ENCODE peak calls at places on chromosome 9, in seven cellular contexts. One of them, this sample, is unnamed.

GRCh38 chr9:86733929-86734328 is 213.4 kb downstream of the GAS1 start:
- DNase-seq in adrenal gland: no peak
- DNase-seq in CD8-positive, alpha-beta T cell: no peak
- DNase-seq in PC-3: no peak
- DNase-seq in lower lobe of right lung: no peak
- DNase-seq in CD4-positive, alpha-beta T cell: no peak
- DNase-seq in kidney: no peak
- DNase-seq in this sample: no peak

GRCh38 chr9:110089681-110090370 is 118.1 kb downstream of the C9orf152 start:
- DNase-seq in lower lobe of right lung: peak
- DNase-seq in CD8-positive, alpha-beta T cell: no peak
- DNase-seq in adrenal gland: no peak
- DNase-seq in PC-3: peak
- DNase-seq in kidney: no peak
- DNase-seq in CD4-positive, alpha-beta T cell: no peak
- DNase-seq in this sample: no peak

GRCh38 chr9:31032206-31032605 is 1352.2 kb upstream of the ACO1 start:
- DNase-seq in adrenal gland: no peak
- DNase-seq in kidney: no peak
- DNase-seq in CD8-positive, alpha-beta T cell: no peak
- DNase-seq in PC-3: no peak
- DNase-seq in lower lobe of right lung: no peak
- DNase-seq in CD4-positive, alpha-beta T cell: no peak
- DNase-seq in this sample: no peak

GRCh38 chr9:91657501-91657900 is 233.9 kb upstream of the NFIL3 start:
- DNase-seq in kidney: no peak
- DNase-seq in CD4-positive, alpha-beta T cell: no peak
- DNase-seq in PC-3: no peak
- DNase-seq in lower lobe of right lung: no peak
- DNase-seq in adrenal gland: no peak
- DNase-seq in CD8-positive, alpha-beta T cell: no peak
- DNase-seq in this sample: no peak

GRCh38 chr9:79028101-79028500 is 543.7 kb upstream of the TLE4 start:
- DNase-seq in lower lobe of right lung: no peak
- DNase-seq in adrenal gland: no peak
- DNase-seq in kidney: no peak
- DNase-seq in CD8-positive, alpha-beta T cell: no peak
- DNase-seq in PC-3: peak
- DNase-seq in CD4-positive, alpha-beta T cell: no peak
- DNase-seq in this sample: peak

GRCh38 chr9:129755151-129755550 is 2.3 kb upstream of the PTGES start:
- DNase-seq in lower lobe of right lung: no peak
- DNase-seq in CD4-positive, alpha-beta T cell: no peak
- DNase-seq in CD8-positive, alpha-beta T cell: no peak
- DNase-seq in adrenal gland: no peak
- DNase-seq in kidney: no peak
- DNase-seq in PC-3: no peak
- DNase-seq in this sample: no peak

GRCh38 chr9:128160603-128160987 is 530 bp downstream of the BBLN start:
- DNase-seq in adrenal gland: peak
- DNase-seq in lower lobe of right lung: no peak
- DNase-seq in PC-3: no peak
- DNase-seq in CD8-positive, alpha-beta T cell: peak
- DNase-seq in kidney: no peak
- DNase-seq in CD4-positive, alpha-beta T cell: peak
- DNase-seq in this sample: peak

GRCh38 chr9:130445268-130445983 is 665 bp downstream of the ASS1 start:
- DNase-seq in kidney: peak
- DNase-seq in adrenal gland: peak
- DNase-seq in PC-3: peak
- DNase-seq in CD8-positive, alpha-beta T cell: no peak
- DNase-seq in CD4-positive, alpha-beta T cell: no peak
- DNase-seq in lower lobe of right lung: peak
- DNase-seq in this sample: peak

GRCh38 chr9:89078860-89079259 is 87.6 kb downstream of the S1PR3 start:
- DNase-seq in PC-3: peak
- DNase-seq in CD4-positive, alpha-beta T cell: no peak
- DNase-seq in lower lobe of right lung: no peak
- DNase-seq in CD8-positive, alpha-beta T cell: no peak
- DNase-seq in kidney: no peak
- DNase-seq in adrenal gland: no peak
- DNase-seq in this sample: no peak

GRCh38 chr9:68730570-68731227 is 25.7 kb downstream of the PIP5K1B start:
- DNase-seq in kidney: no peak
- DNase-seq in CD4-positive, alpha-beta T cell: no peak
- DNase-seq in lower lobe of right lung: no peak
- DNase-seq in CD8-positive, alpha-beta T cell: no peak
- DNase-seq in PC-3: no peak
- DNase-seq in adrenal gland: no peak
- DNase-seq in this sample: no peak

GRCh38 chr9:126643945-126644527 is 30.3 kb downstream of the LMX1B start:
- DNase-seq in lower lobe of right lung: no peak
- DNase-seq in CD8-positive, alpha-beta T cell: no peak
- DNase-seq in CD4-positive, alpha-beta T cell: no peak
- DNase-seq in adrenal gland: no peak
- DNase-seq in kidney: no peak
- DNase-seq in PC-3: peak
- DNase-seq in this sample: no peak

GRCh38 chr9:123168526-123168925 is 99.9 kb downstream of the STRBP start:
- DNase-seq in PC-3: no peak
- DNase-seq in CD8-positive, alpha-beta T cell: no peak
- DNase-seq in adrenal gland: no peak
- DNase-seq in kidney: no peak
- DNase-seq in CD4-positive, alpha-beta T cell: no peak
- DNase-seq in lower lobe of right lung: no peak
- DNase-seq in this sample: no peak

GRCh38 chr9:116466289-116467012 is 220.7 kb upstream of the TRIM32 start:
- DNase-seq in lower lobe of right lung: no peak
- DNase-seq in CD8-positive, alpha-beta T cell: no peak
- DNase-seq in adrenal gland: no peak
- DNase-seq in CD4-positive, alpha-beta T cell: no peak
- DNase-seq in PC-3: no peak
- DNase-seq in kidney: no peak
- DNase-seq in this sample: no peak

GRCh38 chr9:18786936-18787658 is 245.9 kb downstream of the SAXO1 start:
- DNase-seq in CD4-positive, alpha-beta T cell: no peak
- DNase-seq in kidney: no peak
- DNase-seq in CD8-positive, alpha-beta T cell: no peak
- DNase-seq in PC-3: no peak
- DNase-seq in lower lobe of right lung: no peak
- DNase-seq in adrenal gland: no peak
- DNase-seq in this sample: no peak

GRCh38 chr9:88378317-88378716 is 9.9 kb upstream of the SPIN1 start:
- DNase-seq in CD8-positive, alpha-beta T cell: no peak
- DNase-seq in adrenal gland: no peak
- DNase-seq in PC-3: no peak
- DNase-seq in kidney: no peak
- DNase-seq in lower lobe of right lung: no peak
- DNase-seq in CD4-positive, alpha-beta T cell: no peak
- DNase-seq in this sample: no peak

GRCh38 chr9:109181284-109181683 is 14.2 kb upstream of the FRRS1L start:
- DNase-seq in PC-3: no peak
- DNase-seq in CD8-positive, alpha-beta T cell: no peak
- DNase-seq in adrenal gland: no peak
- DNase-seq in lower lobe of right lung: no peak
- DNase-seq in kidney: no peak
- DNase-seq in CD4-positive, alpha-beta T cell: no peak
- DNase-seq in this sample: no peak

GRCh38 chr9:134783699-134784039 is 96.9 kb upstream of the FCN2 start:
- DNase-seq in kidney: no peak
- DNase-seq in adrenal gland: no peak
- DNase-seq in CD8-positive, alpha-beta T cell: no peak
- DNase-seq in PC-3: no peak
- DNase-seq in lower lobe of right lung: no peak
- DNase-seq in CD4-positive, alpha-beta T cell: no peak
- DNase-seq in this sample: no peak

GRCh38 chr9:87711857-87712800 is 13.8 kb upstream of the CTSL start:
- DNase-seq in CD4-positive, alpha-beta T cell: no peak
- DNase-seq in kidney: no peak
- DNase-seq in adrenal gland: no peak
- DNase-seq in lower lobe of right lung: no peak
- DNase-seq in CD8-positive, alpha-beta T cell: no peak
- DNase-seq in PC-3: no peak
- DNase-seq in this sample: no peak

GRCh38 chr9:90965141-90965910 is 163.7 kb downstream of the SYK start:
- DNase-seq in kidney: no peak
- DNase-seq in CD4-positive, alpha-beta T cell: no peak
- DNase-seq in lower lobe of right lung: no peak
- DNase-seq in CD8-positive, alpha-beta T cell: no peak
- DNase-seq in adrenal gland: no peak
- DNase-seq in PC-3: no peak
- DNase-seq in this sample: no peak

GRCh38 chr9:69324549-69325401 is at the start of gene ENTREP1:
- DNase-seq in adrenal gland: peak
- DNase-seq in CD4-positive, alpha-beta T cell: no peak
- DNase-seq in kidney: peak
- DNase-seq in lower lobe of right lung: peak
- DNase-seq in CD8-positive, alpha-beta T cell: no peak
- DNase-seq in PC-3: peak
- DNase-seq in this sample: peak

GRCh38 chr9:18861599-18862546 is 171.1 kb downstream of the SAXO1 start:
- DNase-seq in CD4-positive, alpha-beta T cell: no peak
- DNase-seq in kidney: no peak
- DNase-seq in lower lobe of right lung: no peak
- DNase-seq in PC-3: no peak
- DNase-seq in adrenal gland: no peak
- DNase-seq in CD8-positive, alpha-beta T cell: no peak
- DNase-seq in this sample: no peak

DNA sequence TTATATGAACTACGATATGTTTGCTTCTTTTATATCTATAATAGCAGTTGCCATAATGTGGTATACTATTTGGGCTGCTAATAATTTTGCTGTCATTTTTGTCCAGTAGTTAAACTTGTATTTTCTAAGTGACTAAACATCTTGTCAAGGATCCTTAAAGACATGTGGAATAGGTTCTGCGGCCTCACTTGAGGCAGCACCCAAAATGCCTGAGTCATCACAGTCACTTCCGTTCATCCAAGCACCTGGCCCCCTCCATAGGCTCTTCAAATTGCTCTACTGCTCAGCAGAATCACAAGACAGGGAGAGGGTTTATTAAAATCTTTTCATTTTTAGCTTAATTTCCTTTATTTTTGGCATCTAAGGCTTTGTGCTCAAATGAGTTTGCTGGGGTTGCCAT is 259.1 kb downstream of the AOPEP start:
- DNase-seq in CD8-positive, alpha-beta T cell: no peak
- DNase-seq in adrenal gland: no peak
- DNase-seq in PC-3: no peak
- DNase-seq in CD4-positive, alpha-beta T cell: no peak
- DNase-seq in lower lobe of right lung: no peak
- DNase-seq in kidney: no peak
- DNase-seq in this sample: no peak
- H3K27ac ChIP-seq in CD8-positive, alpha-beta T cell: no peak
- H3K27ac ChIP-seq in adrenal gland: no peak
- H3K27ac ChIP-seq in PC-3: no peak
- H3K27ac ChIP-seq in CD4-positive, alpha-beta T cell: no peak
- H3K27ac ChIP-seq in lower lobe of right lung: no peak
- H3K27ac ChIP-seq in kidney: no peak
- H3K27ac ChIP-seq in this sample: no peak

GRCh38 chr9:38018230-38018963 is 50.6 kb downstream of the SHB start:
- DNase-seq in PC-3: no peak
- DNase-seq in adrenal gland: no peak
- DNase-seq in CD8-positive, alpha-beta T cell: no peak
- DNase-seq in CD4-positive, alpha-beta T cell: no peak
- DNase-seq in lower lobe of right lung: no peak
- DNase-seq in kidney: no peak
- DNase-seq in this sample: no peak

GRCh38 chr9:38016375-38017120 is 52.5 kb downstream of the SHB start:
- DNase-seq in lower lobe of right lung: no peak
- DNase-seq in CD4-positive, alpha-beta T cell: no peak
- DNase-seq in CD8-positive, alpha-beta T cell: no peak
- DNase-seq in PC-3: peak
- DNase-seq in adrenal gland: no peak
- DNase-seq in kidney: no peak
- DNase-seq in this sample: no peak

GRCh38 chr9:38017885-38018186 is 51.2 kb downstream of the SHB start:
- DNase-seq in CD4-positive, alpha-beta T cell: no peak
- DNase-seq in adrenal gland: no peak
- DNase-seq in lower lobe of right lung: no peak
- DNase-seq in kidney: no peak
- DNase-seq in CD8-positive, alpha-beta T cell: no peak
- DNase-seq in PC-3: no peak
- DNase-seq in this sample: no peak

GRCh38 chr9:38018964-38019602 is 49.9 kb downstream of the SHB start:
- DNase-seq in CD4-positive, alpha-beta T cell: no peak
- DNase-seq in lower lobe of right lung: peak
- DNase-seq in adrenal gland: peak
- DNase-seq in PC-3: peak
- DNase-seq in CD8-positive, alpha-beta T cell: no peak
- DNase-seq in kidney: no peak
- DNase-seq in this sample: no peak

GRCh38 chr9:38017149-38017884 is 51.7 kb downstream of the SHB start:
- DNase-seq in adrenal gland: peak
- DNase-seq in kidney: peak
- DNase-seq in CD4-positive, alpha-beta T cell: no peak
- DNase-seq in PC-3: peak
- DNase-seq in CD8-positive, alpha-beta T cell: no peak
- DNase-seq in lower lobe of right lung: peak
- DNase-seq in this sample: no peak
- TF ChIP-seq CTCF in adrenal gland: peak
- TF ChIP-seq CTCF in kidney: peak
- TF ChIP-seq CTCF in CD4-positive, alpha-beta T cell: no peak
- TF ChIP-seq CTCF in PC-3: peak
- TF ChIP-seq CTCF in CD8-positive, alpha-beta T cell: no peak
- TF ChIP-seq CTCF in lower lobe of right lung: peak
- TF ChIP-seq CTCF in this sample: no peak

DNA sequence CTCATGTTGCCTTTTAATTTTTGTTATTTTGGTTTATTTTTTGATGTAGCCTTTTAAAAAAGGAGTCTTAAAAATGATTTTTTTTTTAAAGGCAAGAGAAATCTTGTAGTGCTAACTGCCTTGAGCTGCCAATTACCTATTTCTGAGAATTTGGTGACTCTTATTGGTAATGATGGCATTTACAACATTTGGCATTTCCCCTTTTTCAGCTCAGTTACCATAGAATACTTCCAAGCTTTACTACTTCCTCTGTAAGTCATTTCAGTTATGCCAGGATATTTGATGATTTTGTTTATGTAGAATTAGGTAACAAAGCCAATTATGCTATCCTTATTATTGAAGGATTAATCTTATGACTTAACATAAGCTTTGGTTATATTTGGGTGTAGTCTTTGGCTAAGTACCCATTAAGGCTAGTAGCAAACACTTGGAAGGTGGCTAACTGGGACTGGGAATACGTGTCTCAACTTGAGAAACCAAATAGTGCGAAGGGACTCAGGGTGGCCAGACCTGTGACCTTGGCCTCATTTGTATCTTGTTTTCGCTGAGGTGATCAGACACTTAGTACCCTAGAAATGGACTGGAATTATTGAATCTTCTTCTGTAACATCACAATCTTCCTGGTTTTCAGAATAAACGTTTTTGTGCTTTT is 27.7 kb downstream of the CDC37L1 start:
- DNase-seq in lower lobe of right lung: no peak
- DNase-seq in CD8-positive, alpha-beta T cell: no peak
- DNase-seq in CD4-positive, alpha-beta T cell: no peak
- DNase-seq in kidney: no peak
- DNase-seq in PC-3: no peak
- DNase-seq in adrenal gland: no peak
- DNase-seq in this sample: no peak
- H3K27ac ChIP-seq in lower lobe of right lung: no peak
- H3K27ac ChIP-seq in CD8-positive, alpha-beta T cell: no peak
- H3K27ac ChIP-seq in CD4-positive, alpha-beta T cell: no peak
- H3K27ac ChIP-seq in kidney: no peak
- H3K27ac ChIP-seq in PC-3: no peak
- H3K27ac ChIP-seq in adrenal gland: no peak
- H3K27ac ChIP-seq in this sample: no peak

GRCh38 chr9:137174722-137175293 is 3.0 kb upstream of the TMEM210 start:
- DNase-seq in lower lobe of right lung: no peak
- DNase-seq in PC-3: no peak
- DNase-seq in adrenal gland: no peak
- DNase-seq in CD4-positive, alpha-beta T cell: no peak
- DNase-seq in CD8-positive, alpha-beta T cell: no peak
- DNase-seq in kidney: no peak
- DNase-seq in this sample: no peak
- TF ChIP-seq CTCF in lower lobe of right lung: no peak
- TF ChIP-seq CTCF in PC-3: no peak
- TF ChIP-seq CTCF in adrenal gland: no peak
- TF ChIP-seq CTCF in CD4-positive, alpha-beta T cell: no peak
- TF ChIP-seq CTCF in CD8-positive, alpha-beta T cell: no peak
- TF ChIP-seq CTCF in kidney: no peak
- TF ChIP-seq CTCF in this sample: no peak

This sample was measured in RWPE1.